ENCODE peak calls at places on chromosomes 12 and 14, in eight cellular contexts. Z is Daoy, K is IMR-90, I is A673, J is EL, D is foreskin keratinocyte, V is erythroblast, T is NCI-H1092. U is an unnamed sample.

GRCh38 chr14:24297190-24297964 is 2.2 kb downstream of the DHRS1 start:
- DNase-seq in Z (peak), K (peak), I (peak), J (no peak), D (no peak), V (peak), T (no peak), U (no peak)

GRCh38 chr12:130128764-130129735 is 33.2 kb upstream of the FZD10 start:
- DNase-seq in Z (peak), K (no peak), I (no peak), J (no peak), D (no peak), V (no peak), T (no peak), U (no peak)

GRCh38 chr12:105698047-105698446 is 367.6 kb downstream of the C12orf75 start:
- DNase-seq in Z (no peak), K (no peak), I (peak), J (no peak), D (no peak), V (no peak), T (no peak), U (no peak)

GRCh38 chr14:92577321-92577742 is 63.8 kb downstream of the RIN3 start:
- DNase-seq in Z (no peak), K (no peak), I (no peak), J (no peak), D (no peak), V (no peak), T (no peak), U (no peak)

GRCh38 chr12:57181561-57182155 is 34.2 kb upstream of the LRP1-AS start:
- DNase-seq in Z (no peak), K (no peak), I (no peak), J (no peak), D (no peak), V (no peak), T (no peak), U (no peak)

GRCh38 chr12:109727039-109727723 is 13.6 kb downstream of the FAM222A start:
- DNase-seq in Z (no peak), K (no peak), I (no peak), J (no peak), D (no peak), V (no peak), T (no peak), U (no peak)

GRCh38 chr14:50018236-50019210 is 97.8 kb downstream of the VCPKMT start:
- DNase-seq in Z (peak), K (peak), I (no peak), J (no peak), D (no peak), V (no peak), T (no peak), U (no peak)

GRCh38 chr12:56716458-56716857 is 8.6 kb downstream of the NACA start:
- DNase-seq in Z (no peak), K (no peak), I (no peak), J (no peak), D (no peak), V (no peak), T (no peak), U (no peak)

GRCh38 chr12:12017798-12018197 is 52.9 kb upstream of the BCL2L14 start:
- DNase-seq in Z (peak), K (no peak), I (peak), J (no peak), D (no peak), V (no peak), T (no peak), U (no peak)

GRCh38 chr14:73784065-73784987 is 67.3 kb upstream of the PTGR2 start:
- DNase-seq in Z (no peak), K (peak), I (no peak), J (peak), D (no peak), V (no peak), T (no peak), U (no peak)

GRCh38 chr12:67367843-67368242 is 98.7 kb downstream of the CAND1 start:
- DNase-seq in Z (no peak), K (peak), I (no peak), J (no peak), D (no peak), V (no peak), T (no peak), U (no peak)

GRCh38 chr14:101200008-101200649 is 296.6 kb upstream of the RTL1 start:
- DNase-seq in Z (no peak), K (no peak), I (no peak), J (no peak), D (no peak), V (no peak), T (no peak), U (no peak)

GRCh38 chr12:132163911-132164288 is 19.6 kb downstream of the NOC4L start:
- DNase-seq in Z (no peak), K (no peak), I (peak), J (no peak), D (no peak), V (no peak), T (no peak), U (no peak)

GRCh38 chr14:37247777-37248461 is 50.2 kb downstream of the MIPOL1 start:
- DNase-seq in Z (no peak), K (no peak), I (no peak), J (no peak), D (no peak), V (no peak), T (peak), U (peak)